ENCODE peak calls at places on chromosomes 13 and 19, in nine cellular contexts. O, R, Y, G, H, M, V, U and P are unnamed samples.

GRCh38 chr19:41682437-41682836 is 5.6 kb downstream of the CEACAM7 start:
- DNase-seq in O (no peak), R (no peak), Y (no peak), G (no peak), H (no peak), M (no peak), V (no peak), U (no peak), P (no peak)

GRCh38 chr13:35648109-35648508 is 171.6 kb upstream of the MAB21L1 start:
- DNase-seq in O (peak), R (no peak), Y (peak), G (no peak), H (no peak), M (no peak), V (no peak), U (no peak), P (no peak)

GRCh38 chr19:12365094-12365371 is 450 bp downstream of the ZNF442 start:
- DNase-seq in O (peak), R (no peak), Y (peak), G (no peak), H (no peak), M (no peak), V (no peak), U (peak), P (peak)

GRCh38 chr13:41492432-41493267 is 35.3 kb downstream of the RGCC start:
- DNase-seq in O (peak), R (no peak), Y (no peak), G (peak), H (no peak), M (no peak), V (no peak), U (no peak), P (no peak)

GRCh38 chr19:40804783-40805242 is 5.8 kb downstream of the EGLN2 start:
- DNase-seq in O (no peak), R (no peak), Y (no peak), G (no peak), H (no peak), M (no peak), V (no peak), U (peak), P (no peak)

GRCh38 chr19:35645680-35646511 is 2.2 kb upstream of the COX6B1 start:
- DNase-seq in O (no peak), R (no peak), Y (no peak), G (no peak), H (no peak), M (no peak), V (no peak), U (no peak), P (no peak)

GRCh38 chr19:47110521-47111080 is 3.0 kb downstream of the ZC3H4 start:
- DNase-seq in O (no peak), R (no peak), Y (no peak), G (no peak), H (no peak), M (no peak), V (peak), U (peak), P (no peak)

GRCh38 chr13:97011446-97012131 is 17.3 kb upstream of the OXGR1 start:
- DNase-seq in O (no peak), R (no peak), Y (no peak), G (no peak), H (no peak), M (no peak), V (no peak), U (peak), P (no peak)

GRCh38 chr13:99314640-99315176 is 7.5 kb upstream of the GPR183 start:
- DNase-seq in O (peak), R (no peak), Y (peak), G (peak), H (no peak), M (no peak), V (no peak), U (no peak), P (no peak)

GRCh38 chr13:81318231-81319019 is 977.5 kb upstream of the SPRY2 start:
- DNase-seq in O (no peak), R (no peak), Y (no peak), G (no peak), H (no peak), M (no peak), V (no peak), U (no peak), P (no peak)

GRCh38 chr19:45051929-45052579 is 13.2 kb downstream of the CLASRP start:
- DNase-seq in O (no peak), R (no peak), Y (no peak), G (no peak), H (no peak), M (no peak), V (no peak), U (no peak), P (no peak)

GRCh38 chr19:42634409-42635232 is 39.9 kb upstream of the CEACAM8 start:
- DNase-seq in O (peak), R (no peak), Y (no peak), G (no peak), H (no peak), M (no peak), V (peak), U (peak), P (no peak)

GRCh38 chr13:52022355-52022754 is 2.1 kb upstream of the UTP14C start:
- DNase-seq in O (no peak), R (no peak), Y (no peak), G (no peak), H (no peak), M (no peak), V (no peak), U (no peak), P (no peak)

GRCh38 chr19:52200044-52200443 is 10.2 kb downstream of the PPP2R1A start:
- DNase-seq in O (peak), R (no peak), Y (peak), G (no peak), H (no peak), M (no peak), V (no peak), U (no peak), P (no peak)

GRCh38 chr19:12052571-12053169 is at the start of gene ZNF878:
- DNase-seq in O (peak), R (peak), Y (peak), G (peak), H (no peak), M (no peak), V (no peak), U (peak), P (peak)

GRCh38 chr19:29561601-29562000 is 35.8 kb downstream of the VSTM2B start:
- DNase-seq in O (no peak), R (no peak), Y (no peak), G (no peak), H (no peak), M (no peak), V (no peak), U (no peak), P (no peak)

GRCh38 chr19:39171479-39172465 is 25.0 kb upstream of the NCCRP1 start:
- DNase-seq in O (no peak), R (no peak), Y (peak), G (no peak), H (no peak), M (no peak), V (no peak), U (peak), P (no peak)

GRCh38 chr13:112053744-112054615 is 13.0 kb upstream of the SOX1 start:
- DNase-seq in O (no peak), R (no peak), Y (no peak), G (no peak), H (no peak), M (no peak), V (no peak), U (no peak), P (no peak)

GRCh38 chr13:93455881-93456280 is 229.3 kb downstream of the GPC6 start:
- DNase-seq in O (no peak), R (no peak), Y (no peak), G (no peak), H (no peak), M (no peak), V (no peak), U (no peak), P (no peak)

GRCh38 chr19:10285393-10285792 is 1.4 kb upstream of the ICAM4 start:
- DNase-seq in O (no peak), R (no peak), Y (no peak), G (no peak), H (no peak), M (no peak), V (no peak), U (no peak), P (no peak)

GRCh38 chr19:22918221-22918620 is 84.8 kb downstream of the ZNF728 start:
- DNase-seq in O (no peak), R (no peak), Y (no peak), G (no peak), H (no peak), M (no peak), V (no peak), U (no peak), P (no peak)

GRCh38 chr13:33057019-33057785 is 41.0 kb downstream of the KL start:
- DNase-seq in O (peak), R (no peak), Y (peak), G (no peak), H (no peak), M (no peak), V (peak), U (peak), P (peak)

GRCh38 chr13:48400820-48401219 is 12.1 kb downstream of the LPAR6 start:
- DNase-seq in O (peak), R (no peak), Y (peak), G (no peak), H (no peak), M (no peak), V (no peak), U (peak), P (no peak)

GRCh38 chr19:581399-582111 is 8.1 kb upstream of the HCN2 start:
- DNase-seq in O (no peak), R (no peak), Y (no peak), G (no peak), H (no peak), M (no peak), V (no peak), U (no peak), P (no peak)

GRCh38 chr13:36559388-36559787 is 114.4 kb upstream of the SERTM1 start:
- DNase-seq in O (no peak), R (no peak), Y (no peak), G (no peak), H (no peak), M (no peak), V (no peak), U (peak), P (no peak)

GRCh38 chr19:39810424-39810823 is 23.5 kb downstream of the DYRK1B start:
- DNase-seq in O (no peak), R (no peak), Y (no peak), G (no peak), H (no peak), M (no peak), V (no peak), U (peak), P (no peak)

GRCh38 chr19:42315024-42315423 is 1.9 kb downstream of the TMEM145 start:
- DNase-seq in O (no peak), R (no peak), Y (no peak), G (no peak), H (no peak), M (no peak), V (no peak), U (no peak), P (no peak)

GRCh38 chr19:10749435-10750384 is 31.8 kb downstream of the DNM2 start:
- DNase-seq in O (no peak), R (no peak), Y (no peak), G (no peak), H (no peak), M (no peak), V (no peak), U (peak), P (no peak)

GRCh38 chr13:46288570-46289259 is 77.0 kb downstream of the LRRC63 start:
- DNase-seq in O (peak), R (peak), Y (peak), G (no peak), H (no peak), M (no peak), V (peak), U (peak), P (no peak)

GRCh38 chr13:110978390-110978789 is 63.5 kb upstream of the ANKRD10 start:
- DNase-seq in O (no peak), R (no peak), Y (no peak), G (no peak), H (no peak), M (no peak), V (no peak), U (no peak), P (no peak)

GRCh38 chr13:94079876-94080275 is 399.6 kb downstream of the DCT start:
- DNase-seq in O (peak), R (no peak), Y (peak), G (no peak), H (no peak), M (no peak), V (no peak), U (peak), P (no peak)

GRCh38 chr19:4037301-4037949 is 29.3 kb downstream of the ZBTB7A start:
- DNase-seq in O (no peak), R (no peak), Y (no peak), G (no peak), H (no peak), M (no peak), V (no peak), U (no peak), P (no peak)

GRCh38 chr13:49810825-49811526 is 18.5 kb upstream of the KPNA3 start:
- DNase-seq in O (peak), R (no peak), Y (no peak), G (no peak), H (no peak), M (no peak), V (no peak), U (no peak), P (no peak)

GRCh38 chr13:42660367-42660965 is 86.5 kb downstream of the TNFSF11 start:
- DNase-seq in O (peak), R (no peak), Y (peak), G (no peak), H (no peak), M (no peak), V (no peak), U (peak), P (no peak)

GRCh38 chr13:38577048-38577447 is 109.8 kb upstream of the FREM2 start:
- DNase-seq in O (no peak), R (no peak), Y (no peak), G (no peak), H (no peak), M (no peak), V (no peak), U (no peak), P (no peak)

GRCh38 chr19:57633832-57634131 is 814 bp downstream of the ZNF211 start:
- DNase-seq in O (no peak), R (no peak), Y (no peak), G (no peak), H (no peak), M (no peak), V (no peak), U (no peak), P (no peak)

GRCh38 chr19:5801796-5802616 is 2.9 kb upstream of the NRTN start:
- DNase-seq in O (peak), R (no peak), Y (peak), G (no peak), H (no peak), M (no peak), V (no peak), U (peak), P (no peak)